ENCODE peak calls at places on chromosome 3, in six cellular contexts. X is GM23338, O is WTC11, R is GM12878, K is K562, D is H1. G is an unnamed sample.

GRCh38 chr3:143951351-143951971 is 20.2 kb upstream of the DIPK2A start:
- DNase-seq in X (peak), O (peak), R (no peak), K (peak), D (no peak), G (peak)

GRCh38 chr3:143484851-143485512 is 363.3 kb downstream of the SLC9A9 start:
- DNase-seq in X (peak), O (no peak), R (no peak), K (peak), D (no peak), G (no peak)

GRCh38 chr3:72888546-72889309 is 882 bp downstream of the GXYLT2 start:
- DNase-seq in X (peak), O (no peak), R (no peak), K (peak), D (peak), G (peak)

GRCh38 chr3:195865752-195866151 is 42.6 kb downstream of the TNK2 start:
- DNase-seq in X (no peak), O (no peak), R (no peak), K (no peak), D (no peak), G (no peak)

GRCh38 chr3:33687406-33688010 is 30.5 kb downstream of the CLASP2 start:
- DNase-seq in X (no peak), O (no peak), R (no peak), K (no peak), D (no peak), G (no peak)

GRCh38 chr3:134594236-134594825 is 56.5 kb downstream of the KY start:
- DNase-seq in X (no peak), O (no peak), R (no peak), K (no peak), D (no peak), G (no peak)

GRCh38 chr3:37702478-37703154 is 159.1 kb upstream of the CTDSPL start:
- DNase-seq in X (no peak), O (no peak), R (no peak), K (no peak), D (no peak), G (no peak)

GRCh38 chr3:57556459-57557087 is 499 bp downstream of the PDE12 start:
- DNase-seq in X (no peak), O (no peak), R (no peak), K (peak), D (no peak), G (no peak)

GRCh38 chr3:172726370-172726769 is 15.5 kb upstream of the NCEH1 start:
- DNase-seq in X (no peak), O (no peak), R (no peak), K (no peak), D (no peak), G (no peak)

DNA sequence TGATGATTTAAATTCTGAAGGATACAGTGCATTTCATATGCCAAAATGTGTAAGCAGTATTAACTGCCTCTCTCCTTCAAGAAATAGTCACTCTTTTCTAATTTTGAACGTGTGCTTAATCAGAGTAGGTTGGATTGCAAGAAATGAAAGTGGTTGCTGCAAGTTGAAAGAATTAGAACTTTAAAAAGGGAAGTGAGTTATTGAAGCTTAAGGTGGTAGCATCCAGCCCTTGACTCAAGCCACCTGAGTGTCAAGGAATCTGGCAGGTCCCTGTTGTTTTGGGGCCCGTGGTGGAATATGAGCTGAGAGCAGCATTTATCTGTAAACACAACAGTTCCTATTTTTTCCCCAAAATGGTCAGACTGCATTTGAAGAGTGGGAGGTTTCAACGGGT is 1.7 kb downstream of the ITPR1 start:
- DNase-seq in X (no peak), O (no peak), R (no peak), K (peak), D (no peak), G (no peak)
- TF ChIP-seq CREB1 in X (no peak), O (no peak), R (peak), K (no peak), D (no peak), G (no peak)

DNA sequence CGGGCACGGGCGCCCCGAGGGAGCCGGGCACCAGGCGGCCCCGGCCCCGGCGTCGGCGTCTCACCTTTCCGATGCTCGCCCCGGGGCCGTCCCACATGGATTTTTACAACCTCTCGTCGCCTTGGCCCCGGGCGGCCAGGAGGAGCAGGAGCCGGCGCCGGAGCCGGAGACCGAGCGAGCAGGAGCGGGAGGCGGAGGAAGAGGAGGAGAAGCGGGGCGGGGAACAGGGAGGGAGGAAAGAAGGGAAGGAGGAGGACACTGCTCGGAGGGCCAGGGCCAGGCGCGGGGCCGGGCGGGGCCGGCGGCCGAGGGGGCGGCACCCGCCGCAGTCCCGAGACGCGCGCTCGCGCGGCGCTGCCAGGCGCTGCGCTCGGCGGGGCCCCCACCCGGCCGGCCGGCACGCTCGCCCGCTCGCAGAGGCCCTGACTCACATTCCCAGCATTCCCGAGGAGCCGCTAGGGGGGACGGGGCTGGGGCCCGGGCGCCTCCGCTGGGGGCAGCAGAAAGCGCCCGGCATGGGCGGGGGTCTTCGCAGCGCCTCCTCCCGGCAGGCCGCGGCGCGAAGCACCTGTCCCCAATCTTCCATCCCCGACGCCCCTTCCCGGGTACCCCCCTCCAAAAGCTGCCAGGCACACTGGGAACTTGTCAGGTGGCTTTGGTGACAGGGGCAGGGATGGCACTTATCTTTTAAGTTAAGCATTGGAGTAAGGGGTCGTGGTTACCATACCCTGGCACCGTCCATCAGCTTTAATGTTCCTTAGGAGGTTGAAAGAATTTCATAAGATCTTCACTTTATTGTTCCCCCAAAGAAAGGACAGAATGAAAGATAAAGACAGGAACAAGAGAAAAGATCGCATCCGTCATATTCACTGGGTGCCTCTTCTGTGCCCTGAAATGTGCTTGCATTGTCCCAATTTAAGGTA is at the start of gene ERC2:
- DNase-seq in X (peak), O (peak), R (no peak), K (no peak), D (peak), G (peak)
- TF ChIP-seq CREB1 in X (peak), O (no peak), R (no peak), K (no peak), D (no peak), G (no peak)

GRCh38 chr3:41794748-41795589 is 166.9 kb downstream of the ULK4 start:
- DNase-seq in X (peak), O (no peak), R (no peak), K (no peak), D (peak), G (no peak)

GRCh38 chr3:41792806-41793205 is 169.1 kb downstream of the ULK4 start:
- DNase-seq in X (peak), O (no peak), R (no peak), K (no peak), D (no peak), G (no peak)
- TF ChIP-seq CREB1 in X (no peak), O (no peak), R (no peak), K (no peak), D (no peak), G (no peak)

GRCh38 chr3:54341811-54342210 is 219.5 kb downstream of the CACNA2D3 start:
- DNase-seq in X (no peak), O (no peak), R (no peak), K (no peak), D (no peak), G (no peak)

GRCh38 chr3:54342676-54343075 is 220.3 kb downstream of the CACNA2D3 start:
- DNase-seq in X (no peak), O (no peak), R (no peak), K (no peak), D (no peak), G (no peak)

GRCh38 chr3:54343495-54343894 is 221.1 kb downstream of the CACNA2D3 start:
- DNase-seq in X (no peak), O (no peak), R (no peak), K (no peak), D (no peak), G (no peak)

GRCh38 chr3:54345976-54346375 is 223.6 kb downstream of the CACNA2D3 start:
- DNase-seq in X (peak), O (no peak), R (no peak), K (no peak), D (no peak), G (no peak)

DNA sequence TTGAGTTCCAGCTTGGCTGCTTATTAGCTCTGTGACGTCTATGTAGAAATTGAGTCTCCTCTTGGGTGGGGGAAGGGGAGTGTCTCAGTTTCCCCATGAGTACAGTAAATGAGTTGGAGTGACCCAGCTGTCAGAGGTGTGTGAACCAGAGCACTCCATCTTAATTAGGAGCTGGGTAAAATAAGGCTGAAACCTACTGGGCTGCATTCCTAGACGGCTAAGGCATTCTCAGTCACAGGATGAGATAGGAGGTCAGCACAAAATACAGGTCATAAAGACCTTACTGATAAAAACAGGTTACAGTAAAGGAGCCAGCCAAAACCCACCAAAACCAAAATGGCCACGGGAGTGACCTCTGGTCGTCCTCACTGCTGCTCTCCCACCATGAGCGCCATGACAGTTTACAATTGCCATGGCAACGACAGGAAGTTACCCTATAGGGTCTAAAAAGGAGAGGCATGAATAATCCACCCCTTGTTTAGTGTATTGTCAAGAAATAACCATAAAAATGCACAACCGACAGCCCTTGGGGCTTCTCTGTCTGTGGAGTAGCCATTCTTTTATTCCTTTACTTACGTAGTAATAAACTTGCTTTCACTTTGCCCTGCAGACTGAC is 222.4 kb downstream of the CACNA2D3 start:
- DNase-seq in X (peak), O (no peak), R (no peak), K (no peak), D (no peak), G (no peak)
- TF ChIP-seq CREB1 in X (no peak), O (no peak), R (no peak), K (no peak), D (no peak), G (no peak)

GRCh38 chr3:110736332-110736731 is 335.3 kb upstream of the NECTIN3 start:
- DNase-seq in X (no peak), O (no peak), R (peak), K (no peak), D (no peak), G (no peak)

GRCh38 chr3:110743202-110743601 is 328.4 kb upstream of the NECTIN3 start:
- DNase-seq in X (peak), O (no peak), R (no peak), K (no peak), D (no peak), G (peak)

GRCh38 chr3:110741891-110742290 is 329.7 kb upstream of the NECTIN3 start:
- DNase-seq in X (no peak), O (no peak), R (no peak), K (no peak), D (no peak), G (no peak)

GRCh38 chr3:110734524-110734923 is 337.1 kb upstream of the NECTIN3 start:
- DNase-seq in X (no peak), O (no peak), R (no peak), K (no peak), D (no peak), G (no peak)

DNA sequence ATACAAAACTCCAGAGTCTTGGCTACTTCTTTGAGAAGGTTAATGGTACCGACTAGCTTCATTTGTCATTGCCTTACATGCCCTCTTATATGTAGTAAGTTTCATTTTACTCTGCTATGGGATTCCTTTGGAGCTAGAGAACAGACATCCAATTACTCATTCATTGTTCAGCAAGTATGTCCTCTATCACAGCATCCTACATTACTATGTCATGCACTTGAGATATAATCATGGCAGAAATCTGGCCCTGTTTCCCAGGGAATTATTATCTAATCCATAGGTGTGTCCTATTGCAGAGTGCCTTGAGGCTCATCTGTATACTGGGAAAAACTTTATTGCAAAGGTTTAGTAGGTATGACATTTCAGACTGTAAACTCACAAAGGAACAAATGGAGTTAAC is 333.1 kb upstream of the NECTIN3 start:
- DNase-seq in X (no peak), O (no peak), R (no peak), K (no peak), D (no peak), G (no peak)
- TF ChIP-seq CREB1 in X (no peak), O (no peak), R (no peak), K (no peak), D (no peak), G (no peak)